ENCODE peak calls at places on chromosomes 11 and 22, in five cellular contexts. R, S, U, B and T are unnamed samples.

GRCh38 chr11:72395993-72396392 is 38.3 kb downstream of the CLPB start:
- DNase-seq in S (no peak), R (no peak), B (no peak), U (no peak), T (no peak)

GRCh38 chr11:28110108-28110838 is 2.1 kb downstream of the METTL15 start:
- DNase-seq in B (peak), U (peak), R (peak), S (peak), T (no peak)

GRCh38 chr22:25747245-25747944 is 5.4 kb downstream of the MYO18B start:
- DNase-seq in U (peak), B (peak), S (peak), R (peak), T (no peak)

GRCh38 chr22:44392446-44392921 is 79.7 kb upstream of the SHISAL1 start:
- DNase-seq in R (peak), S (no peak), U (peak), B (no peak), T (no peak)

GRCh38 chr11:44361883-44362282 is 51.9 kb upstream of the ALX4 start:
- DNase-seq in S (no peak), U (no peak), B (no peak), R (no peak), T (no peak)

GRCh38 chr11:74366576-74366975 is 31.7 kb downstream of the PGM2L1 start:
- DNase-seq in R (peak), B (no peak), U (peak), S (no peak), T (no peak)

GRCh38 chr11:46373787-46374740 is 7.4 kb upstream of the MDK start:
- DNase-seq in B (no peak), S (no peak), U (no peak), R (no peak), T (no peak)

GRCh38 chr11:1306186-1307162 is 3.0 kb downstream of the TOLLIP start:
- DNase-seq in U (no peak), B (peak), R (no peak), S (no peak), T (no peak)

GRCh38 chr11:8809185-8809584 is 101.8 kb upstream of the AKIP1 start:
- DNase-seq in B (no peak), S (no peak), U (no peak), R (peak), T (no peak)

GRCh38 chr11:107563702-107564101 is 1.8 kb downstream of the ALKBH8 start:
- DNase-seq in B (peak), R (peak), S (no peak), U (peak), T (no peak)

GRCh38 chr11:16095756-16096155 is 260.6 kb downstream of the SOX6 start:
- DNase-seq in U (no peak), R (no peak), S (no peak), B (no peak), T (no peak)

GRCh38 chr11:66607126-66607834 is 9.2 kb upstream of the RBM14 start:
- DNase-seq in B (peak), S (peak), R (peak), U (peak), T (no peak)

GRCh38 chr11:10688401-10688800 is 5.2 kb downstream of the IRAG1 start:
- DNase-seq in S (no peak), R (peak), B (no peak), U (peak), T (peak)

GRCh38 chr11:10317776-10318526 is 13.1 kb downstream of the ADM start:
- DNase-seq in U (no peak), R (no peak), B (no peak), S (no peak), T (no peak)

GRCh38 chr11:125980421-125980820 is 34.6 kb downstream of the VSIG10L2 start:
- DNase-seq in S (no peak), U (no peak), B (no peak), R (no peak), T (no peak)

GRCh38 chr11:36075053-36075452 is 131.2 kb downstream of the LDLRAD3 start:
- DNase-seq in S (peak), B (no peak), U (peak), R (peak), T (no peak)

GRCh38 chr11:93082900-93083299 is 113.4 kb downstream of the MTNR1B start:
- DNase-seq in U (no peak), R (no peak), S (no peak), B (no peak), T (no peak)

GRCh38 chr11:133928628-133929059 is 28.1 kb downstream of the IGSF9B start:
- DNase-seq in U (no peak), R (peak), S (no peak), B (no peak), T (no peak)

GRCh38 chr22:27795053-27795452 is 6.5 kb downstream of the MN1 start:
- DNase-seq in S (no peak), B (no peak), U (no peak), R (no peak), T (no peak)

GRCh38 chr11:6608011-6608410 is 4.0 kb downstream of the TAF10 start:
- DNase-seq in R (no peak), S (no peak), U (no peak), B (peak), T (no peak)

GRCh38 chr11:131737357-131737756 is 366.9 kb downstream of the NTM start:
- DNase-seq in S (no peak), U (no peak), R (no peak), B (no peak), T (no peak)

GRCh38 chr11:61144511-61145179 is 16.6 kb downstream of the VPS37C start:
- DNase-seq in U (no peak), S (no peak), R (no peak), B (no peak), T (no peak)

GRCh38 chr11:75345455-75346224 is 5.8 kb downstream of the ARRB1 start:
- DNase-seq in B (no peak), U (no peak), R (no peak), S (no peak), T (no peak)

GRCh38 chr11:11786234-11786633 is 55.5 kb upstream of the USP47 start:
- DNase-seq in S (no peak), B (no peak), R (no peak), U (no peak), T (no peak)

GRCh38 chr11:574632-575323 is 1.5 kb upstream of the PHRF1 start:
- DNase-seq in B (no peak), R (no peak), U (no peak), S (no peak), T (no peak)

GRCh38 chr11:34243620-34244493 is 114.0 kb downstream of the ABTB2 start:
- DNase-seq in B (peak), U (peak), R (peak), S (no peak), T (no peak)

GRCh38 chr11:17649696-17650600 is 69.4 kb upstream of the MYOD1 start:
- DNase-seq in U (peak), S (no peak), R (peak), B (peak), T (no peak)

GRCh38 chr11:83303358-83303757 is 17.2 kb upstream of the CCDC90B start:
- DNase-seq in B (no peak), S (no peak), R (no peak), U (no peak), T (no peak)

GRCh38 chr11:70203749-70204465 is 811 bp downstream of the FADD start:
- DNase-seq in S (peak), R (peak), U (peak), B (peak), T (peak)

GRCh38 chr11:130813196-130813595 is 103.1 kb downstream of the SNX19 start:
- DNase-seq in S (no peak), R (no peak), B (no peak), U (no peak), T (no peak)

GRCh38 chr22:40405178-40406062 is 35.0 kb downstream of the SGSM3 start:
- DNase-seq in U (no peak), S (no peak), B (no peak), R (no peak), T (no peak)

GRCh38 chr11:133719532-133720235 is 125.6 kb downstream of the SPATA19 start:
- DNase-seq in R (no peak), B (no peak), U (no peak), S (no peak), T (no peak)

GRCh38 chr11:45537617-45538016 is 127.8 kb downstream of the CHST1 start:
- DNase-seq in R (no peak), U (no peak), S (no peak), B (no peak), T (no peak)

GRCh38 chr11:75198278-75198948 is 42.2 kb upstream of the TPBGL start:
- DNase-seq in R (no peak), U (no peak), S (no peak), B (no peak), T (no peak)

GRCh38 chr22:30531651-30532608 is 14.6 kb downstream of the SEC14L6 start:
- DNase-seq in S (no peak), B (no peak), R (no peak), U (no peak), T (no peak)
- TF ChIP-seq CTCF in S (no peak), B (no peak), R (no peak), U (no peak), T (no peak)

DNA sequence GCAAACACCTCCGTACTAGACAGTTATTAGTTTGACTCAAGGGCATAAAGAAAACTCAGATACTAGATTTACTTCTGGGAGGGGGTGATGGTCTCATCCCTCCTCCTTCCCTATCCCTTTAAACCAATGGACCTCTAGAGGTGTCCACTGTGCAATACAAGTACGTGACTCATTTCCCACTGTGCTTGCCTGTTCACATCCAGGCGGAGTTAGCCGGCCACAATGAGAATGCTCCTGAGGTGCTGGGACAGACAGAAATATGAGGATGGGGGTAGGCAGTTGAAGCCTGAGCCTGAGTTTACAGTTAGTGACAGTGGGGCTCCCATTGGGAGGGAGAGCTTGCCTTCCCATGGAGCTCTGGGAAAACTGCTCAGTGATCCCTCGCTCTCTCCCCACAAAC is 8.4 kb upstream of the PMM1 start:
- DNase-seq in U (peak), B (no peak), S (no peak), R (peak), T (peak)
- TF ChIP-seq CTCF in U (no peak), B (no peak), S (peak), R (peak), T (peak)

GRCh38 chr22:38843201-38843715 is 570 bp downstream of the NPTXR start:
- DNase-seq in R (peak), U (peak), S (peak), B (peak), T (no peak)
- TF ChIP-seq CTCF in R (peak), U (no peak), S (peak), B (no peak), T (peak)

GRCh38 chr11:94543695-94544581 is at the start of gene FUT4:
- DNase-seq in U (peak), B (peak), R (peak), S (peak), T (no peak)
- TF ChIP-seq CTCF in U (no peak), B (no peak), R (no peak), S (no peak), T (no peak)

DNA sequence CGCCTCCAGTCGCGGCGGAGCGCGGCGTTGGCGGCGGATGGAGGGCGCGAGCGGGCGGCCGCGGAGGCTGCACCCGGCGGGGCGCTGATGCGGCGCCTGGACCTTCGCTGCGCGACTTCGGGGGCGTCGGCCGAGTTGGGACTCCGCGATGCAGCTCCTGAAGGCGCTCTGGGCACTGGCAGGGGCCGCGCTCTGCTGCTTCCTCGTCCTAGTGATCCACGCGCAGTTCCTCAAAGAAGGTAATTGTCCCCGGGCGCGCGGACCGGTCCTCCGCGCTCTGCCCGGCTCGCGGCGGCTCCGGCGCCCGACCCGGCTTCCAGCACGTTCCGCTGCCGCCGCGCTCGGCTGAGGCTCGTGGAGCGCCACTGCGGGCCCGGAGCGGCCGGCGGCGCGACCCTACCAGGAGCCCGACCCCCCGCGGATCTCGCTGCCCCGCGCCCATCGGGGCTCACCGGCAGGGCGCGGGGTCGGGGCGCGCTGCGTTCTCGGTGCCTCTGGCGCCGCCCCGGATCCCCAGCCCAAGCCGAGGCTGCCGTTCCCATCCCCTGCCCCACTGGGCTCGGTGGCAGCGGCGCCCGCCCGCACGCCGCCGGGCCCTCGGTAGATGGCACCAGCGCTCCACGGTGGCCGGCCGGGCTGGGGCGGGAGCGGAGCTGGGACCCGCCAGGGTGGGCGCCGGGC is 1251.2 kb downstream of the BRD1 start:
- DNase-seq in B (no peak), R (peak), U (peak), S (no peak), T (no peak)
- TF ChIP-seq CTCF in B (no peak), R (no peak), U (no peak), S (no peak), T (peak)

DNA sequence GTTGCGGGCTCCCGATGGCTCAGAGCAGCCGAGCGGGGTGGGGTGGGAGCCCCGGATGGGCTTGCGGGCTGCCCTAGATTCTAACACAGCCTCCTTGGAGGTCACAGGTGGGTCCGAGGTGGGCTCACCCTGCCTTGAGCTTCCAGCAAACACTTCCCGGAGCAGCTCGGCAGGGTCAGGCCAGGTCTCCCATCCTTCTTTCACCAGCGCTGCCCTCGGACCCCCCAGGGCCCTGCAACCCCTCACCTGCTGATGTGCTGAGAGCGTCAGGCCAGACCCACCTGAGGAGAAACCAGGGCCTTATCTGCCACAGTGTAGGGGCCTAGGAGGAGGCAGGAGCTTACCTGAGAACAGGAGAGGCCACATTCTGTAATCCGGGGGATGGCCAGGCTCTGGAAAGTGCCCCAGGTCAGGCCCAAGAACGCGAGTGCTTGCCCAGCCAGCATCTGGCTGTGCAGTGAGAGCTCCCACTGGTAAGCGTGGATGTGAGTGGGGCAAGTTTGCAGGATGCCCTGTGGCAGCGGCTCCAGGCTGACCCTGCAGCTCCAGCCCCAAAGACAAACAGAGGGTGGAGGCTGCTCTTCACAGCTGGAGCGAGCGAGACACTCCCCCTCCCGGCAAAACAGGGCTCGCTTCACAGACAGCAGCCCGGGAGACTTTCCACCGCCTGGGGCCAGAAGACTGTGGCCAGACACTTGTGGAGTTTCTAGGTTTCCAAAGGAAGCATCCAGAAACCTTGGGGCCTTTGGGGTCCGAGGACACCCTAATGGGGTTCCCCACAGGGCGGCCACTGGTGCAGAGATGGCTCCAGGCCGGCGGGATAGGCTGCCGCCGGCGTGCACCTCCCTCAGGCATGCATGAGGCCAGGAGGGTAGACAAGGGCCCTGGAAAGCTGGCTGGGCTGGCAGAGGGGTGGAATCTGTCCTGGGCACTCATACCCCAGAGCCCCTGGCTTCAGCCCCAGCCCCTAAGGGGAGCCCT is at the start of gene IL17REL:
- DNase-seq in U (no peak), S (no peak), R (no peak), B (no peak), T (no peak)
- TF ChIP-seq CTCF in U (no peak), S (peak), R (peak), B (no peak), T (peak)

GRCh38 chr22:22788460-22789037 is 99.1 kb upstream of the IGLL5 start:
- DNase-seq in S (no peak), U (no peak), R (no peak), B (no peak), T (no peak)
- TF ChIP-seq CTCF in S (no peak), U (no peak), R (no peak), B (no peak), T (no peak)

GRCh38 chr11:106133529-106133928 is 56.1 kb downstream of the AASDHPPT start:
- DNase-seq in B (no peak), S (no peak), R (no peak), U (no peak), T (no peak)
- TF ChIP-seq CTCF in B (peak), S (peak), R (peak), U (no peak), T (peak)

GRCh38 chr22:32270641-32271369 is 15.7 kb upstream of the SLC5A4 start:
- DNase-seq in S (no peak), B (no peak), U (no peak), R (no peak), T (no peak)

GRCh38 chr22:32269316-32269715 is 14.2 kb upstream of the SLC5A4 start:
- DNase-seq in B (no peak), S (no peak), U (no peak), R (no peak), T (no peak)

GRCh38 chr22:32261306-32261705 is 6.2 kb upstream of the SLC5A4 start:
- DNase-seq in B (no peak), U (no peak), R (no peak), S (no peak), T (no peak)

GRCh38 chr22:32267011-32267410 is 11.9 kb upstream of the SLC5A4 start:
- DNase-seq in B (no peak), S (no peak), U (no peak), R (no peak), T (no peak)

GRCh38 chr22:32265882-32266767 is 11.0 kb upstream of the SLC5A4 start:
- DNase-seq in B (peak), U (peak), R (peak), S (peak), T (no peak)
- TF ChIP-seq CTCF in B (peak), U (peak), R (peak), S (peak), T (peak)

GRCh38 chr11:62435741-62436485 is 17.1 kb downstream of the SCGB1A1 start:
- DNase-seq in S (no peak), R (no peak), U (no peak), B (no peak), T (no peak)

GRCh38 chr11:62438641-62439040 is 19.8 kb downstream of the SCGB1A1 start:
- DNase-seq in S (no peak), B (no peak), U (no peak), R (no peak), T (no peak)

GRCh38 chr11:62437616-62438015 is 18.8 kb downstream of the SCGB1A1 start:
- DNase-seq in U (no peak), B (no peak), S (no peak), R (no peak), T (no peak)

GRCh38 chr11:62443390-62444201 is 24.8 kb downstream of the SCGB1A1 start:
- DNase-seq in B (no peak), U (no peak), R (peak), S (no peak), T (no peak)

GRCh38 chr11:62439785-62440602 is 21.2 kb downstream of the SCGB1A1 start:
- DNase-seq in U (peak), B (peak), S (no peak), R (peak), T (no peak)
- TF ChIP-seq CTCF in U (no peak), B (no peak), S (peak), R (no peak), T (no peak)